ENCODE peak calls at places on chromosomes 3 and 15, in six cellular contexts. One of them, this sample, is unnamed.

GRCh38 chr3:71168961-71169411 is 414.5 kb downstream of the FOXP1 start:
- DNase-seq in fibroblast of mammary gland: peak
- DNase-seq in osteocyte: no peak
- DNase-seq in T-cell: no peak
- DNase-seq in HEK293T: no peak
- DNase-seq in hepatic stellate cell: no peak
- DNase-seq in this sample: no peak

GRCh38 chr15:47750030-47750739 is 32.9 kb downstream of the SEMA6D start:
- DNase-seq in T-cell: no peak
- DNase-seq in fibroblast of mammary gland: peak
- DNase-seq in osteocyte: no peak
- DNase-seq in hepatic stellate cell: peak
- DNase-seq in HEK293T: no peak
- DNase-seq in this sample: no peak

GRCh38 chr3:133460809-133461208 is 61.0 kb downstream of the BFSP2 start:
- DNase-seq in fibroblast of mammary gland: no peak
- DNase-seq in T-cell: no peak
- DNase-seq in hepatic stellate cell: no peak
- DNase-seq in HEK293T: no peak
- DNase-seq in osteocyte: no peak
- DNase-seq in this sample: no peak

GRCh38 chr3:169764453-169765280 is at the start of gene TERC:
- DNase-seq in osteocyte: no peak
- DNase-seq in hepatic stellate cell: peak
- DNase-seq in fibroblast of mammary gland: peak
- DNase-seq in HEK293T: peak
- DNase-seq in T-cell: peak
- DNase-seq in this sample: peak

GRCh38 chr3:98457543-98457942 is 5.5 kb upstream of the OR5K1 start:
- DNase-seq in HEK293T: no peak
- DNase-seq in fibroblast of mammary gland: no peak
- DNase-seq in hepatic stellate cell: no peak
- DNase-seq in osteocyte: no peak
- DNase-seq in T-cell: no peak
- DNase-seq in this sample: no peak

GRCh38 chr15:43194775-43195174 is 9.6 kb downstream of the CCNDBP1 start:
- DNase-seq in HEK293T: no peak
- DNase-seq in fibroblast of mammary gland: no peak
- DNase-seq in hepatic stellate cell: no peak
- DNase-seq in T-cell: no peak
- DNase-seq in osteocyte: no peak
- DNase-seq in this sample: no peak

GRCh38 chr3:136184703-136185102 is 11.4 kb downstream of the MSL2 start:
- DNase-seq in osteocyte: no peak
- DNase-seq in fibroblast of mammary gland: peak
- DNase-seq in hepatic stellate cell: no peak
- DNase-seq in HEK293T: no peak
- DNase-seq in T-cell: no peak
- DNase-seq in this sample: no peak

GRCh38 chr15:26866298-26867198 is at the start of gene GABRA5:
- DNase-seq in osteocyte: no peak
- DNase-seq in fibroblast of mammary gland: no peak
- DNase-seq in hepatic stellate cell: peak
- DNase-seq in HEK293T: no peak
- DNase-seq in T-cell: no peak
- DNase-seq in this sample: no peak